ENCODE peak calls at places on chromosome 1, in four cellular contexts. H is tibial artery, U is neuronal stem cell, L is ureter. B is an unnamed sample.

GRCh38 chr1:119139393-119139792 is 1.1 kb downstream of the WARS2 start:
- DNase-seq in H (no peak), L (no peak), U (no peak), B (peak)

GRCh38 chr1:166169182-166169581 is 2.4 kb upstream of the FAM78B start:
- DNase-seq in H (no peak), U (no peak), L (no peak), B (no peak)

GRCh38 chr1:228452194-228453021 is 34.8 kb upstream of the RNF187 start:
- DNase-seq in L (no peak), U (no peak), H (no peak), B (no peak)

GRCh38 chr1:160193091-160193819 is 2.9 kb downstream of the CASQ1 start:
- DNase-seq in H (peak), L (peak), U (peak), B (peak)

GRCh38 chr1:116411784-116412479 is 38.9 kb downstream of the ATP1A1 start:
- DNase-seq in H (no peak), L (no peak), U (no peak), B (no peak)

GRCh38 chr1:42282024-42282579 is 52.9 kb downstream of the FOXJ3 start:
- DNase-seq in U (no peak), L (no peak), H (no peak), B (no peak)

GRCh38 chr1:79845951-79846350 is 839.4 kb upstream of the ADGRL4 start:
- DNase-seq in U (no peak), L (no peak), H (no peak), B (no peak)

GRCh38 chr1:23699280-23700179 is 7.9 kb downstream of the RPL11 start:
- DNase-seq in L (no peak), U (no peak), H (no peak), B (no peak)

GRCh38 chr1:51328279-51328678 is 2.1 kb downstream of the TTC39A start:
- DNase-seq in U (no peak), L (no peak), H (no peak), B (no peak)

GRCh38 chr1:247054992-247055415 is 23.6 kb downstream of the ZNF670 start:
- DNase-seq in H (no peak), L (no peak), U (no peak), B (no peak)

GRCh38 chr1:87134625-87135024 is 194.1 kb upstream of the LMO4 start:
- DNase-seq in L (no peak), U (no peak), H (peak), B (no peak)

GRCh38 chr1:165828103-165828558 is 717 bp downstream of the UCK2 start:
- DNase-seq in H (no peak), U (peak), L (peak), B (no peak)

GRCh38 chr1:41619511-41620364 is 135.3 kb upstream of the EDN2 start:
- DNase-seq in U (no peak), L (peak), H (no peak), B (no peak)

GRCh38 chr1:6130036-6130435 is 50.1 kb downstream of the CHD5 start:
- DNase-seq in L (no peak), H (no peak), U (no peak), B (no peak)

GRCh38 chr1:153919879-153920852 is 2.6 kb downstream of the GATAD2B start:
- DNase-seq in U (no peak), H (no peak), L (no peak), B (no peak)

GRCh38 chr1:95072117-95072516 is 634 bp downstream of the ALG14 start:
- DNase-seq in U (no peak), L (no peak), H (no peak), B (no peak)

GRCh38 chr1:181134543-181135461 is 46.3 kb downstream of the IER5 start:
- DNase-seq in H (no peak), U (no peak), L (peak), B (no peak)

GRCh38 chr1:30857062-30857461 is 51.5 kb downstream of the SDC3 start:
- DNase-seq in L (no peak), H (no peak), U (no peak), B (no peak)

GRCh38 chr1:28602536-28603439 is 10.7 kb downstream of the RAB42 start:
- DNase-seq in U (peak), H (peak), L (peak), B (no peak)

GRCh38 chr1:22517936-22518335 is 45.4 kb upstream of the EPHA8 start:
- DNase-seq in H (no peak), U (no peak), L (no peak), B (no peak)

GRCh38 chr1:156119503-156120209 is 5.1 kb downstream of the LMNA start:
- DNase-seq in U (no peak), L (no peak), H (peak), B (no peak)

GRCh38 chr1:27519341-27520258 is 29.6 kb upstream of the WASF2 start:
- DNase-seq in H (no peak), L (no peak), U (no peak), B (no peak)

GRCh38 chr1:53089478-53090226 is 27.6 kb downstream of the PODN start:
- DNase-seq in H (no peak), U (no peak), L (no peak), B (no peak)

GRCh38 chr1:203426870-203427269 is 48.7 kb upstream of the PRELP start:
- DNase-seq in H (no peak), L (no peak), U (no peak), B (no peak)

GRCh38 chr1:154417338-154417608 is 12.1 kb downstream of the IL6R start:
- DNase-seq in H (no peak), U (no peak), L (no peak), B (no peak)

B was measured in activated gamma-delta T cell treated with Interleukin-2 at 50 U/mL for 16 hours.